ENCODE peak calls at places on chromosomes 12 and 14, in nine cellular contexts. One of them, this sample, is unnamed.

GRCh38 chr12:106945261-106945851 is 10.4 kb upstream of the TMEM263 start:
- DNase-seq in SK-N-SH: no peak
- DNase-seq in GM23248: no peak
- DNase-seq in thoracic aorta: no peak
- DNase-seq in GM12878: no peak
- DNase-seq in astrocyte of the cerebellum: no peak
- DNase-seq in retinal pigment epithelial cell: no peak
- DNase-seq in fibroblast of lung: no peak
- DNase-seq in stomach: no peak
- DNase-seq in this sample: no peak

GRCh38 chr12:16939871-16940306 is 333.9 kb upstream of the LMO3 start:
- DNase-seq in SK-N-SH: peak
- DNase-seq in GM23248: peak
- DNase-seq in thoracic aorta: no peak
- DNase-seq in GM12878: peak
- DNase-seq in astrocyte of the cerebellum: peak
- DNase-seq in retinal pigment epithelial cell: peak
- DNase-seq in fibroblast of lung: peak
- DNase-seq in stomach: peak
- DNase-seq in this sample: no peak

GRCh38 chr12:53513712-53514415 is 6.6 kb upstream of the NPFF start:
- DNase-seq in SK-N-SH: no peak
- DNase-seq in GM23248: no peak
- DNase-seq in thoracic aorta: no peak
- DNase-seq in GM12878: no peak
- DNase-seq in astrocyte of the cerebellum: no peak
- DNase-seq in retinal pigment epithelial cell: no peak
- DNase-seq in fibroblast of lung: no peak
- DNase-seq in stomach: no peak
- DNase-seq in this sample: no peak

GRCh38 chr14:105941226-105942166 is 415.1 kb downstream of the TMEM121 start:
- DNase-seq in SK-N-SH: no peak
- DNase-seq in GM23248: no peak
- DNase-seq in thoracic aorta: no peak
- DNase-seq in GM12878: no peak
- DNase-seq in astrocyte of the cerebellum: no peak
- DNase-seq in retinal pigment epithelial cell: no peak
- DNase-seq in fibroblast of lung: no peak
- DNase-seq in stomach: no peak
- DNase-seq in this sample: no peak

GRCh38 chr12:53065470-53065869 is 13.7 kb downstream of the SPRYD3 start:
- DNase-seq in SK-N-SH: no peak
- DNase-seq in GM23248: no peak
- DNase-seq in thoracic aorta: no peak
- DNase-seq in GM12878: no peak
- DNase-seq in astrocyte of the cerebellum: no peak
- DNase-seq in retinal pigment epithelial cell: no peak
- DNase-seq in fibroblast of lung: no peak
- DNase-seq in stomach: no peak
- DNase-seq in this sample: no peak

GRCh38 chr12:113870035-113870434 is 96.1 kb downstream of the RBM19 start:
- DNase-seq in SK-N-SH: no peak
- DNase-seq in GM23248: no peak
- DNase-seq in thoracic aorta: no peak
- DNase-seq in GM12878: no peak
- DNase-seq in astrocyte of the cerebellum: no peak
- DNase-seq in retinal pigment epithelial cell: no peak
- DNase-seq in fibroblast of lung: no peak
- DNase-seq in stomach: no peak
- DNase-seq in this sample: no peak

GRCh38 chr14:66015046-66015780 is 471.0 kb upstream of the CCDC196 start:
- DNase-seq in SK-N-SH: no peak
- DNase-seq in GM23248: no peak
- DNase-seq in thoracic aorta: no peak
- DNase-seq in GM12878: no peak
- DNase-seq in astrocyte of the cerebellum: no peak
- DNase-seq in retinal pigment epithelial cell: no peak
- DNase-seq in fibroblast of lung: no peak
- DNase-seq in stomach: no peak
- DNase-seq in this sample: no peak

GRCh38 chr14:31819281-31819680 is 257.8 kb upstream of the ARHGAP5 start:
- DNase-seq in SK-N-SH: peak
- DNase-seq in GM23248: no peak
- DNase-seq in thoracic aorta: no peak
- DNase-seq in GM12878: no peak
- DNase-seq in astrocyte of the cerebellum: no peak
- DNase-seq in retinal pigment epithelial cell: no peak
- DNase-seq in fibroblast of lung: no peak
- DNase-seq in stomach: no peak
- DNase-seq in this sample: no peak

GRCh38 chr12:101475751-101476305 is 692 bp downstream of the SPIC start:
- DNase-seq in SK-N-SH: no peak
- DNase-seq in GM23248: no peak
- DNase-seq in thoracic aorta: no peak
- DNase-seq in GM12878: no peak
- DNase-seq in astrocyte of the cerebellum: no peak
- DNase-seq in retinal pigment epithelial cell: no peak
- DNase-seq in fibroblast of lung: no peak
- DNase-seq in stomach: no peak
- DNase-seq in this sample: no peak

GRCh38 chr14:93331375-93332031 is 1.3 kb downstream of the BTBD7 start:
- DNase-seq in SK-N-SH: no peak
- DNase-seq in GM23248: peak
- DNase-seq in thoracic aorta: no peak
- DNase-seq in GM12878: no peak
- DNase-seq in astrocyte of the cerebellum: no peak
- DNase-seq in retinal pigment epithelial cell: no peak
- DNase-seq in fibroblast of lung: no peak
- DNase-seq in stomach: no peak
- DNase-seq in this sample: no peak

GRCh38 chr12:31386364-31386777 is 60.4 kb upstream of the SINHCAF start:
- DNase-seq in SK-N-SH: no peak
- DNase-seq in GM23248: no peak
- DNase-seq in thoracic aorta: no peak
- DNase-seq in GM12878: no peak
- DNase-seq in astrocyte of the cerebellum: no peak
- DNase-seq in retinal pigment epithelial cell: no peak
- DNase-seq in fibroblast of lung: no peak
- DNase-seq in stomach: no peak
- DNase-seq in this sample: no peak
- H3K4me3 ChIP-seq in SK-N-SH: no peak
- H3K4me3 ChIP-seq in GM23248: no peak
- H3K4me3 ChIP-seq in thoracic aorta: no peak
- H3K4me3 ChIP-seq in GM12878: no peak
- H3K4me3 ChIP-seq in astrocyte of the cerebellum: no peak
- H3K4me3 ChIP-seq in retinal pigment epithelial cell: no peak
- H3K4me3 ChIP-seq in fibroblast of lung: no peak
- H3K4me3 ChIP-seq in stomach: no peak
- H3K4me3 ChIP-seq in this sample: no peak

GRCh38 chr12:120263725-120264040 is 1.8 kb downstream of the PXN start:
- DNase-seq in SK-N-SH: no peak
- DNase-seq in GM23248: peak
- DNase-seq in thoracic aorta: no peak
- DNase-seq in GM12878: no peak
- DNase-seq in astrocyte of the cerebellum: no peak
- DNase-seq in retinal pigment epithelial cell: no peak
- DNase-seq in fibroblast of lung: no peak
- DNase-seq in stomach: no peak
- DNase-seq in this sample: no peak

GRCh38 chr12:120261951-120262851 is 3.3 kb downstream of the PXN start:
- DNase-seq in SK-N-SH: no peak
- DNase-seq in GM23248: peak
- DNase-seq in thoracic aorta: no peak
- DNase-seq in GM12878: no peak
- DNase-seq in astrocyte of the cerebellum: peak
- DNase-seq in retinal pigment epithelial cell: no peak
- DNase-seq in fibroblast of lung: no peak
- DNase-seq in stomach: no peak
- DNase-seq in this sample: no peak

GRCh38 chr12:120264086-120264485 is 1.4 kb downstream of the PXN start:
- DNase-seq in SK-N-SH: no peak
- DNase-seq in GM23248: peak
- DNase-seq in thoracic aorta: no peak
- DNase-seq in GM12878: no peak
- DNase-seq in astrocyte of the cerebellum: no peak
- DNase-seq in retinal pigment epithelial cell: no peak
- DNase-seq in fibroblast of lung: no peak
- DNase-seq in stomach: no peak
- DNase-seq in this sample: no peak

GRCh38 chr12:120264511-120265202 is 873 bp downstream of the PXN start:
- DNase-seq in SK-N-SH: no peak
- DNase-seq in GM23248: no peak
- DNase-seq in thoracic aorta: no peak
- DNase-seq in GM12878: no peak
- DNase-seq in astrocyte of the cerebellum: no peak
- DNase-seq in retinal pigment epithelial cell: no peak
- DNase-seq in fibroblast of lung: no peak
- DNase-seq in stomach: no peak
- DNase-seq in this sample: no peak

DNA sequence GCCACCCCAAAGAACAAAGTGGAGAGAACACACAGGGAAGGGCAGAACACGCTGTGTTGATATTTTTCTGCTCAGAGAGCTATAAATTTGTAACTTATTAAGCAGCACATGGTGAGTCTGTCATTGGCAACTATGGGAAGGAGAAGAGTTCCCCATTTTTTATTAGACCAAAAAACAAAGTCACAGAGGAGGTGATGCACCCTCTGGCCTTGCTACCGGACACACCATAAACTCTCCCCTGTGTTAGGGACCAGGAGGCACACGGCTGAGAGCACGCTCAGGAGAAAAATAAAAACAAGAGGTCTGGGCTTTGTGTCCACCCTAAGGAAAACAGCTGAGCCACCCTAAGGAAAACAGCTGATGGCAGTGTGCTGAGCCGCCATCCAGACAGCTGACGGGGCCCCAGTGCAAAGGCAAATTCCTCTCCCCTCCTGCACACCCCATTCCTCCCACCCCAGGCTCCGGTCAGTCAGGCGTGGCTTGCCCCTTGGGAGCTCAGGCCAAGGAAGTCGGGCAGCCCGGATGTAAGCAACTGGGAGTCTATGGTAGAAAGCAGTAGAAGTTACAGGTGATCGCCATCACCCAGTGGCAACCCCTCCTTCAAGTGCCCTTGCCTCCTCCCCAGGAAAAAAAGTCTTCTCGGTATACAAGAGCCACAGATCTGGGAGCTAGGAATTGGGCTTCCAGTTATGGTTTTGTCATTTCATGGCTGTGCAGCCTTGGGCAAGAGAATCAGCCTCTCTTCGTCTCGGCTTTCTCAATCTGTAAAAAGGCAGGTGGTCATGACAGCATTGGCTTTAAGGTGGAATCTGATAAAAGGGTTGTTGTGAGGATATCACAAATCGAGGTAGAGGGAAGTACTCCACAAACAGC is 2.4 kb downstream of the PXN start:
- DNase-seq in SK-N-SH: no peak
- DNase-seq in GM23248: peak
- DNase-seq in thoracic aorta: no peak
- DNase-seq in GM12878: no peak
- DNase-seq in astrocyte of the cerebellum: no peak
- DNase-seq in retinal pigment epithelial cell: no peak
- DNase-seq in fibroblast of lung: no peak
- DNase-seq in stomach: no peak
- DNase-seq in this sample: no peak
- H3K4me3 ChIP-seq in SK-N-SH: peak
- H3K4me3 ChIP-seq in GM23248: peak
- H3K4me3 ChIP-seq in thoracic aorta: peak
- H3K4me3 ChIP-seq in GM12878: no peak
- H3K4me3 ChIP-seq in astrocyte of the cerebellum: peak
- H3K4me3 ChIP-seq in retinal pigment epithelial cell: peak
- H3K4me3 ChIP-seq in fibroblast of lung: peak
- H3K4me3 ChIP-seq in stomach: peak
- H3K4me3 ChIP-seq in this sample: peak

DNA sequence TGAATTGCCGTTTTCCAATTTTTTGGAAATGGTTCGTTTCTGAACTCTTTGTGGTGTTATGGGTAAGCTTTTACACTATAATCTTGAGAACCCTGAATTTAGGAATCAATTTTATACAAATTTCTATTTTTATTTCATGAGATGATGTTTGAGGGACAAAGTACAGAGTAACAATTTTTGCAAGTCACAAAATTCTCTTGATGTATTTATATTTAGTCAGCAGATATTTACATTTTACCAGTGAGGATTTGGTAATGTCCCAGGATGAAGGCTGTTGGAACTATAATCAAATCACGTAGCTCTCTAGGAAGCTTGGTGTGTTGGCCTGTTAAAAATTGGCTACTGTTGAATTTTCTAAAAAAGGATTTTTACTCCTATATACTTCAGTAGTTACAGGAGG is 24.2 kb downstream of the GPATCH2L start:
- DNase-seq in SK-N-SH: no peak
- DNase-seq in GM23248: no peak
- DNase-seq in thoracic aorta: no peak
- DNase-seq in GM12878: no peak
- DNase-seq in astrocyte of the cerebellum: no peak
- DNase-seq in retinal pigment epithelial cell: no peak
- DNase-seq in fibroblast of lung: no peak
- DNase-seq in stomach: no peak
- DNase-seq in this sample: no peak
- H3K4me3 ChIP-seq in SK-N-SH: no peak
- H3K4me3 ChIP-seq in GM23248: no peak
- H3K4me3 ChIP-seq in thoracic aorta: no peak
- H3K4me3 ChIP-seq in GM12878: no peak
- H3K4me3 ChIP-seq in astrocyte of the cerebellum: no peak
- H3K4me3 ChIP-seq in retinal pigment epithelial cell: no peak
- H3K4me3 ChIP-seq in fibroblast of lung: no peak
- H3K4me3 ChIP-seq in stomach: no peak
- H3K4me3 ChIP-seq in this sample: no peak

GRCh38 chr14:51081209-51081608 is 13.7 kb downstream of the TRIM9 start:
- DNase-seq in SK-N-SH: no peak
- DNase-seq in GM23248: peak
- DNase-seq in thoracic aorta: no peak
- DNase-seq in GM12878: no peak
- DNase-seq in astrocyte of the cerebellum: no peak
- DNase-seq in retinal pigment epithelial cell: no peak
- DNase-seq in fibroblast of lung: peak
- DNase-seq in stomach: no peak
- DNase-seq in this sample: no peak

GRCh38 chr14:51082394-51082793 is 12.5 kb downstream of the TRIM9 start:
- DNase-seq in SK-N-SH: no peak
- DNase-seq in GM23248: peak
- DNase-seq in thoracic aorta: no peak
- DNase-seq in GM12878: no peak
- DNase-seq in astrocyte of the cerebellum: no peak
- DNase-seq in retinal pigment epithelial cell: no peak
- DNase-seq in fibroblast of lung: peak
- DNase-seq in stomach: no peak
- DNase-seq in this sample: no peak

GRCh38 chr14:51079489-51079888 is 15.4 kb downstream of the TRIM9 start:
- DNase-seq in SK-N-SH: peak
- DNase-seq in GM23248: no peak
- DNase-seq in thoracic aorta: no peak
- DNase-seq in GM12878: no peak
- DNase-seq in astrocyte of the cerebellum: no peak
- DNase-seq in retinal pigment epithelial cell: no peak
- DNase-seq in fibroblast of lung: no peak
- DNase-seq in stomach: no peak
- DNase-seq in this sample: no peak

GRCh38 chr14:51080622-51081021 is 14.3 kb downstream of the TRIM9 start:
- DNase-seq in SK-N-SH: no peak
- DNase-seq in GM23248: no peak
- DNase-seq in thoracic aorta: no peak
- DNase-seq in GM12878: no peak
- DNase-seq in astrocyte of the cerebellum: no peak
- DNase-seq in retinal pigment epithelial cell: no peak
- DNase-seq in fibroblast of lung: no peak
- DNase-seq in stomach: no peak
- DNase-seq in this sample: no peak

GRCh38 chr14:51081712-51082111 is 13.2 kb downstream of the TRIM9 start:
- DNase-seq in SK-N-SH: no peak
- DNase-seq in GM23248: no peak
- DNase-seq in thoracic aorta: no peak
- DNase-seq in GM12878: no peak
- DNase-seq in astrocyte of the cerebellum: no peak
- DNase-seq in retinal pigment epithelial cell: no peak
- DNase-seq in fibroblast of lung: no peak
- DNase-seq in stomach: no peak
- DNase-seq in this sample: no peak
- H3K4me3 ChIP-seq in SK-N-SH: no peak
- H3K4me3 ChIP-seq in GM23248: no peak
- H3K4me3 ChIP-seq in thoracic aorta: no peak
- H3K4me3 ChIP-seq in GM12878: no peak
- H3K4me3 ChIP-seq in astrocyte of the cerebellum: no peak
- H3K4me3 ChIP-seq in retinal pigment epithelial cell: no peak
- H3K4me3 ChIP-seq in fibroblast of lung: no peak
- H3K4me3 ChIP-seq in stomach: no peak
- H3K4me3 ChIP-seq in this sample: no peak

This sample was measured in AG04449.